ENCODE peak calls at places on chromosomes 7 and 10, in ten cellular contexts. C is activated T-helper 2 cell treated with anti-CD3 and anti-CD28 coated beads, Interferon-gamma antibody, Interleukin-2, Interleukin-4, amounts not matched to agents 10 μg/mL and 5 μg/mL and 100 μg/mL, durations not matched to agents 14 hours and 24 hours and 36 hours; I is erythroblast; B is CD4-positive, alpha-beta T cell; M is HCT116; L is fibroblast of lung; W is activated CD8-positive, alpha-beta memory T cell treated with anti-CD3 and anti-CD28 coated beads, Interleukin-2, amount 50 U/mL, for 4 hours; E is WTC11; X is epithelial cell of prostate; R is right cardiac atrium. P is an unnamed sample.

GRCh38 chr7:79454325-79454960 is 976 bp upstream of the MAGI2 start:
- DNase-seq in C (no peak), I (no peak), B (no peak), M (no peak), L (no peak), W (no peak), E (peak), X (no peak), R (peak), P (no peak)

GRCh38 chr10:29184601-29185000 is 104.3 kb upstream of the LYZL1 start:
- DNase-seq in C (no peak), I (no peak), B (no peak), M (no peak), L (no peak), W (no peak), E (no peak), X (no peak), R (no peak), P (no peak)

GRCh38 chr7:119842337-119842736 is 430.6 kb upstream of the KCND2 start:
- DNase-seq in C (no peak), I (no peak), B (no peak), M (no peak), L (no peak), W (no peak), E (no peak), X (no peak), R (no peak), P (no peak)

GRCh38 chr10:114576132-114576487 is 82.0 kb downstream of the ABLIM1 start:
- DNase-seq in C (no peak), I (no peak), B (no peak), M (no peak), L (no peak), W (no peak), E (no peak), X (peak), R (no peak), P (no peak)

GRCh38 chr7:128937647-128938523 is at the start of gene IRF5:
- DNase-seq in C (no peak), I (no peak), B (no peak), M (peak), L (no peak), W (no peak), E (peak), X (no peak), R (peak), P (no peak)

GRCh38 chr10:79382491-79382941 is 35.2 kb downstream of the PPIF start:
- DNase-seq in C (no peak), I (no peak), B (no peak), M (no peak), L (no peak), W (no peak), E (no peak), X (no peak), R (peak), P (no peak)

GRCh38 chr7:12207046-12207445 is 4.0 kb upstream of the TMEM106B start:
- DNase-seq in C (no peak), I (no peak), B (no peak), M (no peak), L (no peak), W (no peak), E (no peak), X (no peak), R (peak), P (no peak)

GRCh38 chr7:152551304-152552036 is 115.7 kb upstream of the KMT2C start:
- DNase-seq in C (no peak), I (no peak), B (no peak), M (no peak), L (no peak), W (no peak), E (no peak), X (no peak), R (no peak), P (no peak)

GRCh38 chr7:134462337-134462925 is 3.5 kb upstream of the AKR1B1 start:
- DNase-seq in C (no peak), I (no peak), B (no peak), M (no peak), L (peak), W (no peak), E (no peak), X (no peak), R (no peak), P (no peak)

GRCh38 chr10:69861251-69862240 is 59.8 kb downstream of the COL13A1 start:
- DNase-seq in C (no peak), I (peak), B (no peak), M (peak), L (peak), W (no peak), E (no peak), X (peak), R (no peak), P (no peak)

GRCh38 chr7:38319873-38320272 is 46.4 kb upstream of the TARP start:
- DNase-seq in C (no peak), I (no peak), B (no peak), M (no peak), L (no peak), W (no peak), E (no peak), X (no peak), R (no peak), P (no peak)

GRCh38 chr10:80149123-80149522 is 16.6 kb downstream of the PLAC9 start:
- DNase-seq in C (no peak), I (no peak), B (no peak), M (no peak), L (no peak), W (no peak), E (no peak), X (no peak), R (no peak), P (no peak)

GRCh38 chr10:22634606-22635467 is 79.5 kb downstream of the PIP4K2A start:
- DNase-seq in C (no peak), I (no peak), B (no peak), M (no peak), L (no peak), W (no peak), E (no peak), X (no peak), R (no peak), P (no peak)

GRCh38 chr10:121935702-121936101 is 7.9 kb upstream of the ATE1 start:
- DNase-seq in C (no peak), I (no peak), B (no peak), M (no peak), L (no peak), W (no peak), E (no peak), X (no peak), R (no peak), P (no peak)

GRCh38 chr7:24587853-24588252 is 14.6 kb downstream of the PALS2 start:
- DNase-seq in C (no peak), I (peak), B (peak), M (no peak), L (peak), W (peak), E (peak), X (no peak), R (no peak), P (peak)

GRCh38 chr10:97197030-97197500 is 11.3 kb upstream of the SLIT1 start:
- DNase-seq in C (no peak), I (no peak), B (no peak), M (no peak), L (no peak), W (no peak), E (no peak), X (no peak), R (no peak), P (no peak)

GRCh38 chr10:29176845-29177244 is 112.0 kb upstream of the LYZL1 start:
- DNase-seq in C (no peak), I (no peak), B (no peak), M (no peak), L (no peak), W (no peak), E (no peak), X (no peak), R (no peak), P (no peak)

GRCh38 chr7:66150471-66150870 is 35.8 kb downstream of the CRCP start:
- DNase-seq in C (no peak), I (no peak), B (no peak), M (no peak), L (peak), W (no peak), E (no peak), X (no peak), R (peak), P (no peak)

GRCh38 chr7:2956526-2957368 is 86.9 kb downstream of the CARD11 start:
- DNase-seq in C (no peak), I (peak), B (no peak), M (peak), L (peak), W (peak), E (peak), X (peak), R (no peak), P (no peak)

GRCh38 chr7:778968-779451 is 51.9 kb upstream of the PRKAR1B start:
- DNase-seq in C (no peak), I (no peak), B (no peak), M (no peak), L (peak), W (no peak), E (no peak), X (no peak), R (no peak), P (no peak)

GRCh38 chr7:12607134-12607533 is 36.6 kb downstream of the SCIN start:
- DNase-seq in C (no peak), I (no peak), B (no peak), M (no peak), L (no peak), W (no peak), E (no peak), X (no peak), R (no peak), P (no peak)

GRCh38 chr7:157464111-157464970 is 127.5 kb downstream of the DNAJB6 start:
- DNase-seq in C (no peak), I (no peak), B (no peak), M (no peak), L (no peak), W (no peak), E (no peak), X (no peak), R (no peak), P (no peak)

GRCh38 chr10:75431180-75432111 is at the start of gene LRMDA:
- DNase-seq in C (no peak), I (peak), B (no peak), M (no peak), L (no peak), W (no peak), E (peak), X (no peak), R (peak), P (no peak)

GRCh38 chr7:117505238-117505637 is 25.4 kb downstream of the CFTR start:
- DNase-seq in C (no peak), I (no peak), B (no peak), M (no peak), L (no peak), W (no peak), E (no peak), X (no peak), R (no peak), P (no peak)

GRCh38 chr7:135538387-135538786 is 19.3 kb upstream of the NUP205 start:
- DNase-seq in C (no peak), I (no peak), B (no peak), M (no peak), L (no peak), W (no peak), E (no peak), X (no peak), R (no peak), P (no peak)

GRCh38 chr7:101859411-101860106 is 42.1 kb downstream of the CUX1 start:
- DNase-seq in C (no peak), I (no peak), B (no peak), M (no peak), L (peak), W (no peak), E (no peak), X (no peak), R (no peak), P (no peak)

GRCh38 chr10:82591421-82591820 is 716.4 kb downstream of the NRG3 start:
- DNase-seq in C (no peak), I (no peak), B (no peak), M (no peak), L (no peak), W (no peak), E (no peak), X (no peak), R (no peak), P (no peak)

GRCh38 chr7:37208528-37208927 is 240.1 kb downstream of the ELMO1 start:
- DNase-seq in C (peak), I (peak), B (peak), M (peak), L (peak), W (peak), E (peak), X (no peak), R (peak), P (no peak)

GRCh38 chr10:90968448-90969086 is 47.7 kb upstream of the ANKRD1 start:
- DNase-seq in C (no peak), I (no peak), B (no peak), M (no peak), L (peak), W (no peak), E (no peak), X (peak), R (no peak), P (no peak)

GRCh38 chr10:32979041-32979440 is 21.0 kb upstream of the ITGB1 start:
- DNase-seq in C (no peak), I (no peak), B (no peak), M (no peak), L (no peak), W (no peak), E (no peak), X (no peak), R (no peak), P (no peak)

GRCh38 chr7:105648561-105649401 is 67.5 kb upstream of the EFCAB10 start:
- DNase-seq in C (no peak), I (peak), B (no peak), M (peak), L (no peak), W (no peak), E (no peak), X (peak), R (no peak), P (no peak)

GRCh38 chr7:130721486-130722277 is 12.3 kb downstream of the KLF14 start:
- DNase-seq in C (no peak), I (peak), B (no peak), M (peak), L (peak), W (no peak), E (peak), X (no peak), R (peak), P (no peak)

GRCh38 chr7:130381468-130382312 is 1.4 kb downstream of the CPA1 start:
- DNase-seq in C (no peak), I (no peak), B (no peak), M (no peak), L (no peak), W (no peak), E (peak), X (no peak), R (no peak), P (no peak)

GRCh38 chr7:34652784-34653183 is 5.2 kb upstream of the NPSR1 start:
- DNase-seq in C (no peak), I (no peak), B (no peak), M (no peak), L (no peak), W (no peak), E (no peak), X (no peak), R (no peak), P (no peak)

GRCh38 chr7:48078470-48078869 is 10.6 kb upstream of the UPP1 start:
- DNase-seq in C (no peak), I (no peak), B (no peak), M (no peak), L (no peak), W (no peak), E (no peak), X (no peak), R (no peak), P (no peak)

GRCh38 chr10:31116226-31116625 is 84.6 kb upstream of the ZNF438 start:
- DNase-seq in C (no peak), I (no peak), B (no peak), M (no peak), L (no peak), W (no peak), E (no peak), X (no peak), R (no peak), P (no peak)

GRCh38 chr10:3542185-3542611 is 242.8 kb downstream of the KLF6 start:
- DNase-seq in C (no peak), I (no peak), B (no peak), M (no peak), L (peak), W (no peak), E (no peak), X (no peak), R (peak), P (no peak)